ENCODE peak calls at places on chromosomes 2 and 18, in seven cellular contexts. W is activated T-cell treated with anti-CD3 and anti-CD28 coated beads for 1 hour; B is stimulated activated CD4-positive, alpha-beta T cell treated with anti-CD3 and anti-CD28 coated beads, TNF-alpha, amount 100 ng/mL, for 1 hour; O is endothelial cell; V is tibial artery; R is stimulated activated CD8-positive, alpha-beta memory T cell treated with anti-CD3 and anti-CD28 coated beads, Interleukin-12 subunit alpha, Interleukin-12 subunit beta, amount 100 ng/mL, for 1 hour; M is AG08396. U is an unnamed sample.

GRCh38 chr2:45024600-45025291 is 15.5 kb upstream of the SIX2 start:
- DNase-seq in W (no peak), B (no peak), O (no peak), V (peak), R (no peak), M (peak), U (no peak)

GRCh38 chr2:289362-290089 is 1.6 kb upstream of the ALKAL2 start:
- DNase-seq in W (no peak), B (no peak), O (peak), V (no peak), R (no peak), M (peak), U (no peak)

GRCh38 chr2:207777124-207777523 is 7.4 kb upstream of the FZD5 start:
- DNase-seq in W (no peak), B (no peak), O (no peak), V (no peak), R (no peak), M (no peak), U (no peak)

GRCh38 chr2:58350484-58350883 is 109.4 kb upstream of the FANCL start:
- DNase-seq in W (no peak), B (no peak), O (no peak), V (no peak), R (no peak), M (no peak), U (no peak)

GRCh38 chr2:70089220-70089945 is 2.1 kb downstream of the PCBP1 start:
- DNase-seq in W (no peak), B (no peak), O (peak), V (no peak), R (no peak), M (no peak), U (peak)

GRCh38 chr2:213016984-213017351 is 134.4 kb downstream of the IKZF2 start:
- DNase-seq in W (no peak), B (no peak), O (no peak), V (no peak), R (no peak), M (no peak), U (no peak)

GRCh38 chr2:16225545-16225944 is 285.2 kb downstream of the MYCN start:
- DNase-seq in W (no peak), B (no peak), O (no peak), V (no peak), R (no peak), M (no peak), U (no peak)

GRCh38 chr2:106344302-106344701 is 123.9 kb downstream of the RGPD3 start:
- DNase-seq in W (no peak), B (no peak), O (no peak), V (no peak), R (no peak), M (no peak), U (no peak)

GRCh38 chr2:237806334-237806733 is 7.8 kb downstream of the RBM44 start:
- DNase-seq in W (no peak), B (no peak), O (no peak), V (no peak), R (no peak), M (no peak), U (no peak)

GRCh38 chr2:106156305-106157288 is 37.5 kb downstream of the UXS1 start:
- DNase-seq in W (no peak), B (no peak), O (no peak), V (no peak), R (no peak), M (no peak), U (no peak)

GRCh38 chr18:3122851-3123250 is 96.9 kb downstream of the MYOM1 start:
- DNase-seq in W (no peak), B (no peak), O (no peak), V (no peak), R (no peak), M (no peak), U (no peak)

GRCh38 chr2:8132371-8132831 is 549.5 kb upstream of the ID2 start:
- DNase-seq in W (no peak), B (no peak), O (no peak), V (no peak), R (no peak), M (no peak), U (no peak)

GRCh38 chr2:190984595-190984994 is 29.4 kb downstream of the STAT1 start:
- DNase-seq in W (no peak), B (no peak), O (no peak), V (no peak), R (no peak), M (peak), U (no peak)

GRCh38 chr18:12048827-12049175 is 44.8 kb upstream of the ANKRD62 start:
- DNase-seq in W (no peak), B (no peak), O (no peak), V (no peak), R (no peak), M (peak), U (no peak)

GRCh38 chr18:5538541-5538940 is 5.3 kb downstream of the EPB41L3 start:
- DNase-seq in W (no peak), B (no peak), O (no peak), V (no peak), R (no peak), M (no peak), U (peak)

GRCh38 chr18:7307586-7307985 is 76.7 kb downstream of the LRRC30 start:
- DNase-seq in W (no peak), B (no peak), O (no peak), V (no peak), R (no peak), M (no peak), U (no peak)

GRCh38 chr2:239593965-239594771 is 193.3 kb upstream of the HDAC4 start:
- DNase-seq in W (no peak), B (no peak), O (no peak), V (no peak), R (no peak), M (no peak), U (peak)

GRCh38 chr2:6846967-6847695 is 18.6 kb downstream of the CMPK2 start:
- DNase-seq in W (no peak), B (no peak), O (no peak), V (no peak), R (no peak), M (no peak), U (no peak)

GRCh38 chr2:2940702-2941655 is 436.6 kb downstream of the EIPR1 start:
- DNase-seq in W (no peak), B (no peak), O (no peak), V (no peak), R (no peak), M (no peak), U (no peak)

GRCh38 chr2:72745679-72746368 is 80.0 kb downstream of the EXOC6B start:
- DNase-seq in W (no peak), B (no peak), O (peak), V (no peak), R (no peak), M (peak), U (peak)

GRCh38 chr2:74554821-74555531 is 456 bp downstream of the DOK1 start:
- DNase-seq in W (peak), B (no peak), O (peak), V (peak), R (peak), M (peak), U (peak)

GRCh38 chr18:12283666-12284065 is 24.4 kb upstream of the TUBB6 start:
- DNase-seq in W (no peak), B (no peak), O (no peak), V (no peak), R (no peak), M (no peak), U (no peak)